ENCODE peak calls at places on chromosomes 11 and 22, in seven cellular contexts. K, E, V, U, Q, Z and N are unnamed samples.

GRCh38 chr22:45239378-45240136 is 1.1 kb downstream of the KIAA0930 start:
- DNase-seq in K (peak), E (no peak), V (no peak), U (no peak), Q (no peak), Z (no peak), N (no peak)

GRCh38 chr11:106770489-106771100 is 247.7 kb downstream of the GUCY1A2 start:
- DNase-seq in K (no peak), E (no peak), V (no peak), U (no peak), Q (no peak), Z (no peak), N (no peak)

GRCh38 chr22:26122920-26123468 is 46.3 kb upstream of the SEZ6L start:
- DNase-seq in K (no peak), E (no peak), V (no peak), U (no peak), Q (no peak), Z (no peak), N (no peak)

GRCh38 chr11:1751999-1752906 is 1.9 kb upstream of the IFITM10 start:
- DNase-seq in K (no peak), E (no peak), V (no peak), U (no peak), Q (no peak), Z (no peak), N (no peak)

GRCh38 chr22:37999236-37999635 is 14.9 kb upstream of the SOX10 start:
- DNase-seq in K (no peak), E (no peak), V (no peak), U (no peak), Q (no peak), Z (no peak), N (no peak)

GRCh38 chr22:41538583-41538982 is 5.7 kb downstream of the POLR3H start:
- DNase-seq in K (no peak), E (no peak), V (peak), U (no peak), Q (no peak), Z (no peak), N (no peak)

GRCh38 chr11:79953629-79954028 is 512.8 kb upstream of the TENM4 start:
- DNase-seq in K (no peak), E (no peak), V (no peak), U (no peak), Q (no peak), Z (no peak), N (no peak)

GRCh38 chr22:19666663-19667593 is 47.4 kb upstream of the SEPTIN5 start:
- DNase-seq in K (no peak), E (no peak), V (no peak), U (no peak), Q (no peak), Z (peak), N (no peak)

GRCh38 chr11:125923012-125923579 is 18.8 kb downstream of the DDX25 start:
- DNase-seq in K (peak), E (peak), V (peak), U (no peak), Q (no peak), Z (peak), N (no peak)

GRCh38 chr11:130159657-130160459 is at the start of gene ST14:
- DNase-seq in K (peak), E (no peak), V (no peak), U (no peak), Q (no peak), Z (no peak), N (no peak)

GRCh38 chr11:11534981-11535380 is 86.8 kb downstream of the GALNT18 start:
- DNase-seq in K (no peak), E (peak), V (no peak), U (no peak), Q (no peak), Z (peak), N (no peak)

GRCh38 chr11:33266418-33267215 is 9.4 kb downstream of the HIPK3 start:
- DNase-seq in K (no peak), E (peak), V (no peak), U (no peak), Q (no peak), Z (peak), N (no peak)

GRCh38 chr11:2376751-2377451 is at the start of gene CD81:
- DNase-seq in K (peak), E (peak), V (peak), U (peak), Q (peak), Z (no peak), N (peak)

GRCh38 chr22:45230026-45230845 is 10.5 kb downstream of the KIAA0930 start:
- DNase-seq in K (no peak), E (no peak), V (no peak), U (no peak), Q (no peak), Z (no peak), N (no peak)

GRCh38 chr11:112961146-112961668 is at the start of gene NCAM1:
- DNase-seq in K (peak), E (peak), V (peak), U (no peak), Q (peak), Z (peak), N (peak)

GRCh38 chr11:12808519-12808918 is 134.3 kb downstream of the TEAD1 start:
- DNase-seq in K (no peak), E (no peak), V (no peak), U (no peak), Q (no peak), Z (peak), N (no peak)

GRCh38 chr11:19344661-19345518 is 104.1 kb upstream of the E2F8 start:
- DNase-seq in K (peak), E (peak), V (peak), U (no peak), Q (peak), Z (peak), N (no peak)

GRCh38 chr11:12606597-12606996 is 67.6 kb upstream of the TEAD1 start:
- DNase-seq in K (no peak), E (no peak), V (no peak), U (no peak), Q (no peak), Z (peak), N (no peak)

GRCh38 chr11:63761870-63762661 is 6.5 kb downstream of the ZFTA start:
- DNase-seq in K (peak), E (peak), V (no peak), U (no peak), Q (no peak), Z (no peak), N (peak)

GRCh38 chr11:12817681-12818332 is 143.6 kb downstream of the TEAD1 start:
- DNase-seq in K (no peak), E (no peak), V (no peak), U (no peak), Q (no peak), Z (peak), N (no peak)

GRCh38 chr22:38721551-38721950 is 15.8 kb downstream of the GTPBP1 start:
- DNase-seq in K (no peak), E (no peak), V (no peak), U (no peak), Q (no peak), Z (no peak), N (no peak)

GRCh38 chr11:7197469-7197868 is 54.2 kb upstream of the SYT9 start:
- DNase-seq in K (no peak), E (no peak), V (no peak), U (no peak), Q (no peak), Z (no peak), N (no peak)

GRCh38 chr11:87809256-87809655 is 366.0 kb downstream of the RAB38 start:
- DNase-seq in K (no peak), E (no peak), V (no peak), U (no peak), Q (no peak), Z (no peak), N (no peak)

GRCh38 chr11:34921156-34921555 is 4.7 kb downstream of the PDHX start:
- DNase-seq in K (no peak), E (no peak), V (no peak), U (no peak), Q (no peak), Z (no peak), N (no peak)